ENCODE peak calls at places on chromosomes 5 and 9, in ten cellular contexts. One of them, this sample, is unnamed.

GRCh38 chr9:88534456-88535225 is at the start of gene NXNL2:
- DNase-seq in stimulated activated CD4-positive, alpha-beta T cell treated with anti-CD3 and anti-CD28 coated beads, TNF-alpha, amount 100 ng/mL, for 1 hour: peak; percentile 11
- DNase-seq in HFFc6: peak; percentile 91
- DNase-seq in anterior cingulate cortex: no peak
- DNase-seq in heart left ventricle: peak; percentile 59
- DNase-seq in activated effector memory CD4-positive, alpha-beta T cell treated with Interleukin-2 at 50 U/mL for 16 hours: peak; percentile 7
- DNase-seq in MV-4-11: no peak
- DNase-seq in AML-193: no peak
- DNase-seq in Right ventricle myocardium superior: peak; percentile 80
- DNase-seq in fibroblast of mammary gland: peak; percentile 67
- DNase-seq in this sample: peak; percentile 74

GRCh38 chr5:147290261-147290660 is 55.4 kb downstream of the STK32A start:
- DNase-seq in Right ventricle myocardium superior: peak; percentile 52
- DNase-seq in MV-4-11: no peak
- DNase-seq in fibroblast of mammary gland: no peak
- DNase-seq in heart left ventricle: no peak
- DNase-seq in anterior cingulate cortex: no peak
- DNase-seq in activated effector memory CD4-positive, alpha-beta T cell treated with Interleukin-2 at 50 U/mL for 16 hours: no peak
- DNase-seq in AML-193: no peak
- DNase-seq in stimulated activated CD4-positive, alpha-beta T cell treated with anti-CD3 and anti-CD28 coated beads, TNF-alpha, amount 100 ng/mL, for 1 hour: no peak
- DNase-seq in HFFc6: no peak
- DNase-seq in this sample: no peak

GRCh38 chr5:140881889-140882590 is at the start of gene PCDHA13:
- DNase-seq in HFFc6: no peak
- DNase-seq in AML-193: no peak
- DNase-seq in stimulated activated CD4-positive, alpha-beta T cell treated with anti-CD3 and anti-CD28 coated beads, TNF-alpha, amount 100 ng/mL, for 1 hour: no peak
- DNase-seq in anterior cingulate cortex: no peak
- DNase-seq in Right ventricle myocardium superior: no peak
- DNase-seq in activated effector memory CD4-positive, alpha-beta T cell treated with Interleukin-2 at 50 U/mL for 16 hours: no peak
- DNase-seq in heart left ventricle: no peak
- DNase-seq in MV-4-11: no peak
- DNase-seq in fibroblast of mammary gland: peak; percentile 23
- DNase-seq in this sample: no peak

GRCh38 chr5:177154003-177154643 is 20.6 kb downstream of the NSD1 start:
- DNase-seq in MV-4-11: no peak
- DNase-seq in fibroblast of mammary gland: peak; percentile 7
- DNase-seq in activated effector memory CD4-positive, alpha-beta T cell treated with Interleukin-2 at 50 U/mL for 16 hours: no peak
- DNase-seq in Right ventricle myocardium superior: no peak
- DNase-seq in AML-193: no peak
- DNase-seq in HFFc6: peak; percentile 34
- DNase-seq in anterior cingulate cortex: no peak
- DNase-seq in heart left ventricle: no peak
- DNase-seq in stimulated activated CD4-positive, alpha-beta T cell treated with anti-CD3 and anti-CD28 coated beads, TNF-alpha, amount 100 ng/mL, for 1 hour: no peak
- DNase-seq in this sample: peak; percentile 44

GRCh38 chr9:111691686-111692329 is 30.4 kb downstream of the GNG10 start:
- DNase-seq in Right ventricle myocardium superior: no peak
- DNase-seq in HFFc6: peak; percentile 33
- DNase-seq in activated effector memory CD4-positive, alpha-beta T cell treated with Interleukin-2 at 50 U/mL for 16 hours: no peak
- DNase-seq in AML-193: peak; percentile 56
- DNase-seq in MV-4-11: peak; percentile 69
- DNase-seq in heart left ventricle: no peak
- DNase-seq in anterior cingulate cortex: no peak
- DNase-seq in fibroblast of mammary gland: peak; percentile 62
- DNase-seq in stimulated activated CD4-positive, alpha-beta T cell treated with anti-CD3 and anti-CD28 coated beads, TNF-alpha, amount 100 ng/mL, for 1 hour: no peak
- DNase-seq in this sample: peak; percentile 14

GRCh38 chr9:124880501-124880900 is 18.6 kb downstream of the ARPC5L start:
- DNase-seq in heart left ventricle: no peak
- DNase-seq in HFFc6: no peak
- DNase-seq in Right ventricle myocardium superior: no peak
- DNase-seq in stimulated activated CD4-positive, alpha-beta T cell treated with anti-CD3 and anti-CD28 coated beads, TNF-alpha, amount 100 ng/mL, for 1 hour: no peak
- DNase-seq in MV-4-11: no peak
- DNase-seq in fibroblast of mammary gland: no peak
- DNase-seq in anterior cingulate cortex: no peak
- DNase-seq in activated effector memory CD4-positive, alpha-beta T cell treated with Interleukin-2 at 50 U/mL for 16 hours: no peak
- DNase-seq in AML-193: no peak
- DNase-seq in this sample: no peak

GRCh38 chr5:64505769-64506566 is at the start of gene RGS7BP:
- DNase-seq in MV-4-11: no peak
- DNase-seq in activated effector memory CD4-positive, alpha-beta T cell treated with Interleukin-2 at 50 U/mL for 16 hours: no peak
- DNase-seq in AML-193: no peak
- DNase-seq in HFFc6: no peak
- DNase-seq in fibroblast of mammary gland: peak; percentile 4
- DNase-seq in stimulated activated CD4-positive, alpha-beta T cell treated with anti-CD3 and anti-CD28 coated beads, TNF-alpha, amount 100 ng/mL, for 1 hour: no peak
- DNase-seq in heart left ventricle: peak; percentile 31
- DNase-seq in anterior cingulate cortex: peak; percentile 29
- DNase-seq in Right ventricle myocardium superior: peak; percentile 57
- DNase-seq in this sample: peak; percentile 56

GRCh38 chr5:123186762-123187161 is 97.7 kb downstream of the PRDM6 start:
- DNase-seq in AML-193: no peak
- DNase-seq in anterior cingulate cortex: no peak
- DNase-seq in activated effector memory CD4-positive, alpha-beta T cell treated with Interleukin-2 at 50 U/mL for 16 hours: no peak
- DNase-seq in Right ventricle myocardium superior: no peak
- DNase-seq in stimulated activated CD4-positive, alpha-beta T cell treated with anti-CD3 and anti-CD28 coated beads, TNF-alpha, amount 100 ng/mL, for 1 hour: no peak
- DNase-seq in HFFc6: no peak
- DNase-seq in heart left ventricle: no peak
- DNase-seq in fibroblast of mammary gland: no peak
- DNase-seq in MV-4-11: no peak
- DNase-seq in this sample: no peak

GRCh38 chr5:128668921-128669320 is 130.9 kb upstream of the FBN2 start:
- DNase-seq in fibroblast of mammary gland: peak; percentile 51
- DNase-seq in MV-4-11: no peak
- DNase-seq in heart left ventricle: no peak
- DNase-seq in stimulated activated CD4-positive, alpha-beta T cell treated with anti-CD3 and anti-CD28 coated beads, TNF-alpha, amount 100 ng/mL, for 1 hour: no peak
- DNase-seq in anterior cingulate cortex: no peak
- DNase-seq in HFFc6: no peak
- DNase-seq in Right ventricle myocardium superior: no peak
- DNase-seq in AML-193: no peak
- DNase-seq in activated effector memory CD4-positive, alpha-beta T cell treated with Interleukin-2 at 50 U/mL for 16 hours: no peak
- DNase-seq in this sample: no peak

GRCh38 chr9:14749738-14750137 is 27.2 kb upstream of the CER1 start:
- DNase-seq in fibroblast of mammary gland: no peak
- DNase-seq in anterior cingulate cortex: no peak
- DNase-seq in heart left ventricle: no peak
- DNase-seq in stimulated activated CD4-positive, alpha-beta T cell treated with anti-CD3 and anti-CD28 coated beads, TNF-alpha, amount 100 ng/mL, for 1 hour: no peak
- DNase-seq in AML-193: no peak
- DNase-seq in activated effector memory CD4-positive, alpha-beta T cell treated with Interleukin-2 at 50 U/mL for 16 hours: no peak
- DNase-seq in HFFc6: no peak
- DNase-seq in Right ventricle myocardium superior: no peak
- DNase-seq in MV-4-11: no peak
- DNase-seq in this sample: no peak

GRCh38 chr9:16154570-16155078 is 601.8 kb downstream of the CCDC171 start:
- DNase-seq in MV-4-11: no peak
- DNase-seq in Right ventricle myocardium superior: peak; percentile 58
- DNase-seq in activated effector memory CD4-positive, alpha-beta T cell treated with Interleukin-2 at 50 U/mL for 16 hours: no peak
- DNase-seq in anterior cingulate cortex: no peak
- DNase-seq in heart left ventricle: no peak
- DNase-seq in AML-193: no peak
- DNase-seq in fibroblast of mammary gland: peak; percentile 35
- DNase-seq in HFFc6: no peak
- DNase-seq in stimulated activated CD4-positive, alpha-beta T cell treated with anti-CD3 and anti-CD28 coated beads, TNF-alpha, amount 100 ng/mL, for 1 hour: no peak
- DNase-seq in this sample: no peak

GRCh38 chr5:22710660-22711059 is 142.5 kb downstream of the CDH12 start:
- DNase-seq in AML-193: no peak
- DNase-seq in fibroblast of mammary gland: no peak
- DNase-seq in heart left ventricle: no peak
- DNase-seq in stimulated activated CD4-positive, alpha-beta T cell treated with anti-CD3 and anti-CD28 coated beads, TNF-alpha, amount 100 ng/mL, for 1 hour: no peak
- DNase-seq in activated effector memory CD4-positive, alpha-beta T cell treated with Interleukin-2 at 50 U/mL for 16 hours: no peak
- DNase-seq in anterior cingulate cortex: no peak
- DNase-seq in HFFc6: no peak
- DNase-seq in Right ventricle myocardium superior: no peak
- DNase-seq in MV-4-11: no peak
- DNase-seq in this sample: no peak

GRCh38 chr9:138100711-138101349 is 223.2 kb downstream of the CACNA1B start:
- DNase-seq in AML-193: no peak
- DNase-seq in anterior cingulate cortex: no peak
- DNase-seq in stimulated activated CD4-positive, alpha-beta T cell treated with anti-CD3 and anti-CD28 coated beads, TNF-alpha, amount 100 ng/mL, for 1 hour: no peak
- DNase-seq in fibroblast of mammary gland: no peak
- DNase-seq in heart left ventricle: no peak
- DNase-seq in HFFc6: no peak
- DNase-seq in MV-4-11: no peak
- DNase-seq in Right ventricle myocardium superior: no peak
- DNase-seq in activated effector memory CD4-positive, alpha-beta T cell treated with Interleukin-2 at 50 U/mL for 16 hours: no peak
- DNase-seq in this sample: no peak

GRCh38 chr9:123953601-123954011 is 23.7 kb upstream of the DENND1A start:
- DNase-seq in stimulated activated CD4-positive, alpha-beta T cell treated with anti-CD3 and anti-CD28 coated beads, TNF-alpha, amount 100 ng/mL, for 1 hour: no peak
- DNase-seq in AML-193: no peak
- DNase-seq in fibroblast of mammary gland: peak; percentile 64
- DNase-seq in heart left ventricle: no peak
- DNase-seq in Right ventricle myocardium superior: no peak
- DNase-seq in anterior cingulate cortex: no peak
- DNase-seq in MV-4-11: no peak
- DNase-seq in activated effector memory CD4-positive, alpha-beta T cell treated with Interleukin-2 at 50 U/mL for 16 hours: no peak
- DNase-seq in HFFc6: no peak
- DNase-seq in this sample: no peak

GRCh38 chr9:91800473-91800872 is 149.6 kb downstream of the ROR2 start:
- DNase-seq in Right ventricle myocardium superior: no peak
- DNase-seq in MV-4-11: no peak
- DNase-seq in fibroblast of mammary gland: no peak
- DNase-seq in stimulated activated CD4-positive, alpha-beta T cell treated with anti-CD3 and anti-CD28 coated beads, TNF-alpha, amount 100 ng/mL, for 1 hour: no peak
- DNase-seq in activated effector memory CD4-positive, alpha-beta T cell treated with Interleukin-2 at 50 U/mL for 16 hours: no peak
- DNase-seq in heart left ventricle: no peak
- DNase-seq in anterior cingulate cortex: no peak
- DNase-seq in AML-193: no peak
- DNase-seq in HFFc6: no peak
- DNase-seq in this sample: no peak

This sample was measured in foreskin fibroblast.